ENCODE peak calls at places on chromosomes 4 and X, in ten cellular contexts. V is tibial nerve; M is glomerular endothelial cell; L is activated CD8-positive, alpha-beta T cell treated with anti-CD3 and anti-CD28 coated beads for 36 hours; O is stomach; X is renal cortical epithelial cell; Q is cardiac muscle cell; Z is nucleus accumbens; P is transverse colon; G is nephron progenitor cell. S is an unnamed sample.

GRCh38 chr4:94488667-94489066 is 36.9 kb downstream of the PDLIM5 start:
- DNase-seq in V (no peak), M (peak), L (no peak), O (no peak), X (peak), Q (no peak), Z (no peak), P (no peak), G (no peak), S (no peak)

GRCh38 chr4:185470503-185471195 is 884 bp downstream of the CCDC110 start:
- DNase-seq in V (peak), M (no peak), L (peak), O (peak), X (peak), Q (peak), Z (no peak), P (peak), G (peak), S (peak)

GRCh38 chr4:124936427-124936826 is 223.9 kb upstream of the ANKRD50 start:
- DNase-seq in V (no peak), M (no peak), L (no peak), O (peak), X (no peak), Q (peak), Z (no peak), P (no peak), G (no peak), S (no peak)

GRCh38 chrX:110733166-110733565 is 62.5 kb downstream of the CHRDL1 start:
- DNase-seq in V (no peak), M (no peak), L (no peak), O (no peak), X (peak), Q (no peak), Z (no peak), P (no peak), G (no peak), S (no peak)

GRCh38 chrX:105999294-105999693 is 39.2 kb downstream of the SERPINA7 start:
- DNase-seq in V (no peak), M (no peak), L (no peak), O (no peak), X (peak), Q (no peak), Z (no peak), P (no peak), G (no peak), S (no peak)

GRCh38 chrX:41863343-41864203 is 59.8 kb downstream of the CASK start:
- DNase-seq in V (no peak), M (no peak), L (no peak), O (no peak), X (no peak), Q (no peak), Z (no peak), P (no peak), G (no peak), S (no peak)

GRCh38 chr4:126604273-126604867 is 1028.4 kb upstream of the INTU start:
- DNase-seq in V (no peak), M (no peak), L (no peak), O (no peak), X (peak), Q (peak), Z (no peak), P (no peak), G (peak), S (peak)

GRCh38 chr4:88846232-88846790 is 148.7 kb upstream of the NAP1L5 start:
- DNase-seq in V (no peak), M (no peak), L (no peak), O (no peak), X (peak), Q (no peak), Z (no peak), P (no peak), G (no peak), S (no peak)

GRCh38 chrX:101450951-101451350 is 34.3 kb upstream of the ARMCX4 start:
- DNase-seq in V (no peak), M (no peak), L (no peak), O (no peak), X (no peak), Q (peak), Z (no peak), P (no peak), G (no peak), S (no peak)

GRCh38 chr4:70405765-70406164 is 8.0 kb downstream of the OPRPN start:
- DNase-seq in V (no peak), M (no peak), L (no peak), O (no peak), X (no peak), Q (no peak), Z (no peak), P (no peak), G (no peak), S (no peak)

GRCh38 chrX:115679460-115679859 is 118.5 kb downstream of the PLS3 start:
- DNase-seq in V (no peak), M (no peak), L (no peak), O (no peak), X (peak), Q (peak), Z (no peak), P (no peak), G (no peak), S (peak)

GRCh38 chr4:128285085-128286023 is 2.3 kb downstream of the PGRMC2 start:
- DNase-seq in V (no peak), M (no peak), L (no peak), O (no peak), X (peak), Q (no peak), Z (no peak), P (peak), G (no peak), S (no peak)

GRCh38 chr4:94545296-94545695 is 93.6 kb downstream of the PDLIM5 start:
- DNase-seq in V (no peak), M (peak), L (no peak), O (no peak), X (no peak), Q (no peak), Z (no peak), P (no peak), G (no peak), S (no peak)

GRCh38 chrX:68299923-68300322 is 133.4 kb downstream of the OPHN1 start:
- DNase-seq in V (no peak), M (no peak), L (no peak), O (no peak), X (no peak), Q (no peak), Z (no peak), P (no peak), G (no peak), S (no peak)

GRCh38 chr4:186979966-186980745 is 256.5 kb upstream of the FAT1 start:
- DNase-seq in V (no peak), M (no peak), L (no peak), O (no peak), X (peak), Q (no peak), Z (no peak), P (no peak), G (no peak), S (no peak)

GRCh38 chrX:95318882-95319281 is 1365.8 kb upstream of the DIAPH2 start:
- DNase-seq in V (no peak), M (no peak), L (no peak), O (no peak), X (no peak), Q (peak), Z (no peak), P (no peak), G (peak), S (no peak)

S was measured in NCI-H748 treated with DMSO at 0.1 percent for 48 hours.